ENCODE peak calls at places on chromosomes 1 and 21, in ten cellular contexts. X, L, O, M, J, C, G, I, Q and T are unnamed samples.
A peak's percentile ranks its signal among the peaks of the same experiment; 100 is the strongest.

GRCh38 chr1:3074800-3075199 is 5.8 kb downstream of the PRDM16 start:
- DNase-seq in I (no peak), M (peak; percentile 19), Q (no peak), C (no peak), G (no peak), X (no peak), L (no peak), J (no peak), O (no peak), T (no peak)

GRCh38 chr1:3628445-3628844 is 3.6 kb downstream of the TPRG1L start:
- DNase-seq in L (no peak), X (no peak), Q (no peak), C (no peak), I (peak; percentile 4), J (no peak), M (no peak), O (no peak), G (no peak), T (no peak)

GRCh38 chr1:3805038-3805437 is 8.7 kb upstream of the LRRC47 start:
- DNase-seq in Q (no peak), I (no peak), L (no peak), C (no peak), O (no peak), X (no peak), M (no peak), J (no peak), G (no peak), T (no peak)

GRCh38 chr1:183093821-183094287 is 70.6 kb downstream of the LAMC1 start:
- DNase-seq in L (no peak), J (no peak), Q (no peak), I (peak; percentile 43), O (peak; percentile 76), G (no peak), C (no peak), M (no peak), X (peak; percentile 75), T (no peak)

GRCh38 chr1:114607223-114607622 is 25.8 kb upstream of the BCAS2 start:
- DNase-seq in J (no peak), X (no peak), Q (no peak), O (no peak), G (no peak), M (no peak), I (no peak), L (no peak), C (no peak), T (no peak)

GRCh38 chr1:8382051-8382505 is 64.2 kb downstream of the SLC45A1 start:
- DNase-seq in O (no peak), X (no peak), L (peak; percentile 68), Q (peak; percentile 44), M (peak; percentile 78), C (no peak), J (peak; percentile 88), G (no peak), I (no peak), T (no peak)

GRCh38 chr21:34974162-34974981 is 74.7 kb downstream of the RUNX1 start:
- DNase-seq in X (no peak), M (no peak), O (no peak), C (peak; percentile 47), Q (no peak), I (no peak), L (no peak), J (no peak), G (peak; percentile 46), T (no peak)

GRCh38 chr1:8844421-8845063 is 27.1 kb upstream of the RERE start:
- DNase-seq in X (no peak), G (no peak), Q (no peak), M (no peak), C (no peak), I (no peak), J (no peak), L (no peak), O (no peak), T (no peak)

GRCh38 chr1:58824753-58825389 is 41.0 kb upstream of the JUN start:
- DNase-seq in O (peak; percentile 62), Q (no peak), C (no peak), M (no peak), L (no peak), X (no peak), J (no peak), G (no peak), I (no peak), T (peak; percentile 52)

DNA sequence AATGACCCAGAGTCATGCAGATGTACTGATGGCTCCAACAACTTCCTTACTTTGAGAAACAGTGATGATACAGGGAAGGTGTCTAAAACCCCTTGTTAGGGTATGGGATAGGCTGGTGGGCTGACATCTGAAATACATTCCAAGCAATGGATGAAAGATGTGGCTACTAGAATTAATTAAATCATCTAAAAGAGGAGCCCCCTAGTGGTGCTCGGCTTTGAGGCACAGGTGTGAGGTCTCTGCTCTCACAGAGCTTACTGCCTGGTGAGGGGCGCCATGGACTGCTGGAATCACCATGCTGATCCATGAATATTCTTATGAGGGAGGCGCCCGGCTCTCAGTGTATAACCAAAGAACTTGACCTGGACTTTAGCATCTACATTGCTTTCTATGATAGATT is 48.5 kb downstream of the GNG4 start:
- DNase-seq in G (no peak), L (peak; percentile 28), M (no peak), J (peak; percentile 60), Q (peak; percentile 10), O (peak; percentile 37), C (no peak), I (peak; percentile 70), X (peak; percentile 57), T (peak; percentile 39)
- TF ChIP-seq CTCF in G (peak; percentile 43), L (peak; percentile 51), M (peak; percentile 49), J (peak; percentile 63), Q (peak; percentile 67), O (peak; percentile 56), C (peak; percentile 21), I (peak; percentile 40), X (peak; percentile 77), T (peak; percentile 64)

GRCh38 chr1:47407481-47407880 is 8.6 kb upstream of the FOXE3 start:
- DNase-seq in C (no peak), J (no peak), Q (no peak), M (no peak), I (no peak), L (no peak), O (no peak), G (no peak), X (no peak), T (no peak)

GRCh38 chr1:47411441-47411840 is 4.6 kb upstream of the FOXE3 start:
- DNase-seq in O (no peak), I (no peak), L (no peak), M (no peak), G (no peak), C (no peak), Q (peak; percentile 40), X (no peak), J (no peak), T (no peak)

GRCh38 chr1:47406966-47407365 is 9.1 kb upstream of the FOXE3 start:
- DNase-seq in I (no peak), X (no peak), G (no peak), M (no peak), C (no peak), J (no peak), Q (no peak), L (no peak), O (no peak), T (no peak)

GRCh38 chr1:47412437-47412836 is 3.6 kb upstream of the FOXE3 start:
- DNase-seq in O (no peak), J (peak; percentile 87), I (no peak), M (no peak), Q (no peak), L (no peak), C (no peak), G (no peak), X (no peak), T (no peak)

DNA sequence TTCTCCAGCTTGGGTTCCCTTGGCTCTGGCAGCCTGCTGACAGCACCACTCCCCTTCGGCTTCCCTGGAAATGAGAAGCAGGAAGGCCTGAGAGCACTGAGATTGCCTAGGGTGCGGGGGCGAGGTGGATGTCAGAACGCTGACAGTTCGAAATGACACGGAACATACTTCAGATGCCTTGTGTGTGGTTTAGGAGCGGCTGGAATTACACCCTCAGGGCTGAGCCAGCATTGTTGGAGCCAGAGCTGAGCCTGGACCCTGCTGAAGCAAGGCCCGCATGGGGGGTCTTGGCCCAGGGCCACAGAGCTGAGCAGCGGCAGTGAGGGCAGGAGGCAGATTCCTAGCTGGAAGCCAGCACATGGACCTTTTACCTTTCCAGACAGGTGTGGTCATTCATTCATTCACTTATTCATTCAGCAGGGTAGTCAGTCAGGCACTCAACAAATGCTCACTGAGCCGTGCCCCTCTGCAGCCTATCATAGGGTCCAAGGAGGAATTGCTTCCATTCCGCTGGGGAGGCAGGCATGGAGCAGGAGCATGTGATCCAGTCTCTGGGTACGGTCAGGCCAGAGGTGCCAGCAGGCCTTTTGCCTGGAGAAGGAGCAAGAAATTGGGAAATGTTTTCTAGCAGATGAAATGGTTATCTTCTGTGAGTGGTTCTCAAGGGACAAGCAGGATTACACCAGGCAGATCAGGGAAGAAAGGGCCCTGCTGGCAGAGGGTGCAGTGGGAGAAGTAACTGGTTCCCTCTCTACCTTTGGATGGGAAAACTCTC is 6.6 kb upstream of the FOXE3 start:
- DNase-seq in Q (peak; percentile 90), L (peak; percentile 62), M (peak; percentile 20), O (no peak), J (no peak), I (no peak), X (no peak), G (no peak), C (no peak), T (no peak)
- TF ChIP-seq CTCF in Q (no peak), L (no peak), M (no peak), O (no peak), J (no peak), I (no peak), X (no peak), G (no peak), C (no peak), T (no peak)

DNA sequence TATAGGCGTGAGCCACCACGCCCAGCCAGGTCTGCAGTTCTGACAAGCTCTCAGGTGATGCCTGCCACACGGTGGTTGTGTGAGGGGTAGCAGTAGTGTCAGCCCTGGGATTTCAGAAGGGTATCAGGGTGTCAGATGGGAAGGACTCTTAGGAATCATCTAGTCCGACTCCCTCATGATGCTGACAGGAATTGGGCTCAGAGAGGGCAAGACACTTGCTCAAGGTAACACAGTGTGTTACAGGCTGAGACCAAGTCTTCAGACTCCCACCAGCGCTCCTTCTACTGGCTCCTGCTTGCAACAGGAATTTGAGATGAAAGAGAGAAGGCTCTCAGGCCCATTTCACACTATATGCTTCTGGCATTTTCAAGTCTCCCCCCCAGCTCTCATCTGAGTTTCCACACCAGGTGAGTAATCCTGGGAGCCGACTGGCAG is 6.9 kb downstream of the HTR1D start:
- DNase-seq in M (no peak), O (peak; percentile 52), C (no peak), G (no peak), I (peak; percentile 66), X (peak; percentile 71), L (no peak), Q (no peak), J (peak; percentile 40), T (peak; percentile 23)
- TF ChIP-seq CTCF in M (peak; percentile 16), O (peak; percentile 58), C (no peak), G (peak; percentile 48), I (peak; percentile 21), X (peak; percentile 58), L (no peak), Q (peak; percentile 51), J (peak; percentile 45), T (no peak)

DNA sequence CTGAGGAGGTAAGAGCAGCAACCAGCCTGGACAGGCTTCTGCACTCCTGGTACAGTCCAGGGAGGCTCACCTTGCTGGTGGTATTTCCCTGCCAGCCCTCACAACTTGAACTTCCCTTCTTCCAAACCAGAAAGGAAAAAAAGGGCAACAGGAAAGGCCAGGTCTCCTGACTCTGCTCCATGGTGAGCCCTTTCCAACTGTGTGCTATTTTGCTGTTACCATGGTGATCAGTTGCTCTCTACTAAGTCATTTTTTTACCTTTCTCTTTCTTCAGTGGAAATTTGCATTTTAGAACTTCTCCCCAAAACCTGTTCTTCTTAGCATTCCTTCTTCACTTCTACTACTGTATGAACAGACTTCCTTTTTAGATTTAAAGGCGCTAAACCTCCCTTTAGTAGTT is 164.3 kb downstream of the GRIK1 start:
- DNase-seq in O (no peak), L (no peak), C (no peak), I (no peak), G (no peak), X (no peak), Q (no peak), M (no peak), J (no peak), T (no peak)
- TF ChIP-seq CTCF in O (no peak), L (no peak), C (no peak), I (no peak), G (no peak), X (no peak), Q (no peak), M (no peak), J (no peak), T (no peak)